ENCODE peak calls at places on chromosomes 12 and 14, in nine cellular contexts. U is HepG2, Z is left ventricle myocardium inferior, L is neural progenitor cell, S is GM23338, V is GM12878, B is AG04450, A is cardiac muscle cell, C is Peyer's patch. K is an unnamed sample.
A peak's percentile ranks its signal among the peaks of the same experiment; 100 is the strongest.

GRCh38 chr14:65424531-65424930 is 12.0 kb downstream of the FUT8 start:
- DNase-seq in L (no peak), Z (no peak), V (no peak), U (no peak), S (no peak), A (no peak), B (no peak), C (no peak), K (no peak)

GRCh38 chr14:75711134-75711795 is 50.2 kb downstream of the TTLL5 start:
- DNase-seq in V (no peak), C (no peak), S (peak; percentile 61), U (peak; percentile 47), B (peak; percentile 37), Z (no peak), L (peak; percentile 59), A (peak; percentile 62), K (no peak)

GRCh38 chr12:69239922-69240624 is 704 bp downstream of the CPSF6 start:
- DNase-seq in L (peak; percentile 81), B (no peak), U (no peak), S (peak; percentile 75), A (peak; percentile 68), C (peak; percentile 76), V (no peak), Z (peak; percentile 43), K (no peak)

GRCh38 chr12:70365648-70366518 is at the start of gene KCNMB4:
- DNase-seq in S (peak; percentile 93), A (peak; percentile 87), B (no peak), Z (peak; percentile 64), U (peak; percentile 36), C (peak; percentile 77), L (peak; percentile 95), V (peak; percentile 7), K (no peak)

GRCh38 chr14:73255005-73255400 is 17.7 kb downstream of the PAPLN start:
- DNase-seq in V (no peak), S (no peak), C (no peak), Z (no peak), B (no peak), A (no peak), L (no peak), U (no peak), K (no peak)

GRCh38 chr12:121330195-121330594 is 22.0 kb downstream of the ANAPC5 start:
- DNase-seq in L (no peak), B (no peak), V (no peak), A (no peak), U (no peak), Z (no peak), S (no peak), C (no peak), K (no peak)

GRCh38 chr14:61177279-61178225 is 103.6 kb downstream of the TMEM30B start:
- DNase-seq in S (peak; percentile 49), Z (no peak), V (no peak), A (no peak), L (no peak), C (no peak), B (no peak), U (no peak), K (no peak)

GRCh38 chr14:20530771-20531571 is 25.6 kb downstream of the RNASE10 start:
- DNase-seq in C (peak; percentile 93), L (peak; percentile 86), Z (peak; percentile 56), S (peak; percentile 93), U (peak; percentile 75), V (peak; percentile 21), A (peak; percentile 70), B (peak; percentile 50), K (peak; percentile 21)

GRCh38 chr14:62373889-62374394 is 611.7 kb downstream of the SNAPC1 start:
- DNase-seq in U (no peak), C (no peak), V (no peak), A (no peak), B (no peak), L (no peak), Z (no peak), S (no peak), K (no peak)

GRCh38 chr14:54776361-54777001 is 126.1 kb downstream of the GCH1 start:
- DNase-seq in L (no peak), C (peak; percentile 83), V (peak; percentile 24), Z (peak; percentile 70), B (peak; percentile 15), S (no peak), A (peak; percentile 41), U (no peak), K (no peak)

GRCh38 chr14:100417466-100417865 is 94.3 kb downstream of the SLC25A47 start:
- DNase-seq in Z (no peak), V (no peak), C (peak; percentile 80), L (peak; percentile 84), S (peak; percentile 86), U (peak; percentile 55), B (peak; percentile 87), A (peak; percentile 64), K (peak; percentile 90)

GRCh38 chr14:102295301-102295700 is 9.7 kb downstream of the MOK start:
- DNase-seq in C (no peak), B (no peak), Z (no peak), U (no peak), L (no peak), A (no peak), V (no peak), S (no peak), K (no peak)

GRCh38 chr12:22480016-22480415 is 64.3 kb downstream of the C2CD5 start:
- DNase-seq in C (no peak), A (peak; percentile 6), L (no peak), V (no peak), Z (no peak), U (no peak), B (no peak), S (no peak), K (no peak)

GRCh38 chr12:22477894-22478287 is 66.5 kb downstream of the C2CD5 start:
- DNase-seq in B (no peak), S (no peak), V (no peak), U (no peak), Z (no peak), L (no peak), C (no peak), A (no peak), K (no peak)

GRCh38 chr12:22477166-22477893 is 67.0 kb downstream of the C2CD5 start:
- DNase-seq in S (no peak), U (no peak), C (no peak), V (no peak), A (no peak), L (no peak), B (peak; percentile 32), Z (no peak), K (peak; percentile 18)

GRCh38 chr12:22481557-22482104 is 62.7 kb downstream of the C2CD5 start:
- DNase-seq in L (no peak), A (no peak), U (no peak), V (no peak), Z (no peak), S (no peak), B (no peak), C (no peak), K (no peak)
- H3K4me3 ChIP-seq in L (no peak overlapping the region), A (no peak overlapping the region), U (no peak overlapping the region), V (no peak overlapping the region), Z (no peak overlapping the region), S (no peak overlapping the region), B (no peak overlapping the region), C (no peak overlapping the region), K (no peak overlapping the region)

DNA sequence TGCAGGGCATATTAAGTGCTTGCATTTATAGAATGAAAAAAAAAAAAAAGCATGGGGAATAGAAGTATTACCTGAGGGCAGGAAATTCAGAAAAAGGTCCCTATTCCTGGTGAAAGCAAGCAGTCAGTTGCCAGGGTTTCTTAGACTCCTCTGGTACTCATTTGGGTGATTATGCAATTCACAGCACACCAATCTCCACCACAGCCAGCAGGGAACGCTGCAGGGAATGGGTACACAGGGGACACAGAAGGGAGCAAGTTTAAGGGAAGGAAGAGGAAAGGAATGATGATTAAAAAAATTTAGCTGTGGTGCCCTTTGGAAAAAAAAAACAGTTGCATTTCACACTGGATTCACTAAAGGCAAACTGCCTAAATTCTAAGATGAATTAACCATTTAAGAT is 14.2 kb downstream of the BLTP3B start:
- DNase-seq in V (no peak), Z (peak; percentile 33), S (peak; percentile 82), B (no peak), U (peak; percentile 39), A (no peak), C (no peak), L (peak; percentile 55), K (no peak)
- TF ChIP-seq CTCF in V (peak; percentile 21), Z (peak; percentile 46), S (peak; percentile 79), B (peak; percentile 42), U (peak; percentile 68), A (peak; percentile 53), C (no peak), L (peak; percentile 51), K (peak; percentile 45)

GRCh38 chr12:48184549-48184922 is 1.1 kb downstream of the CCDC184 start:
- DNase-seq in V (no peak), A (no peak), B (no peak), U (no peak), Z (no peak), C (no peak), L (peak; percentile 20), S (peak; percentile 34), K (no peak)

GRCh38 chr12:48183091-48183875 is at the start of gene CCDC184:
- DNase-seq in A (peak; percentile 62), B (no peak), L (peak; percentile 94), Z (peak; percentile 59), U (no peak), S (peak; percentile 95), V (peak; percentile 24), C (peak; percentile 87), K (no peak)

GRCh38 chr12:48185181-48185919 is 1.9 kb downstream of the CCDC184 start:
- DNase-seq in A (no peak), Z (no peak), U (no peak), L (peak; percentile 52), S (peak; percentile 86), B (no peak), C (no peak), V (no peak), K (no peak)

GRCh38 chr12:48182659-48183058 is 785 bp upstream of the CCDC184 start:
- DNase-seq in B (no peak), A (no peak), U (no peak), C (no peak), V (no peak), Z (no peak), L (no peak), S (no peak), K (no peak)

GRCh38 chr12:48183876-48184548 is 568 bp downstream of the CCDC184 start:
- DNase-seq in A (no peak), Z (no peak), U (no peak), V (no peak), C (no peak), B (no peak), S (peak; percentile 54), L (peak; percentile 64), K (no peak)
- H3K27me3 ChIP-seq in A (peaks cover 93% of the 10 kb centered on the region), Z (peaks cover 69% of the 10 kb centered on the region), U (peaks cover 63% of the 10 kb centered on the region), V (peaks cover 12% of the 10 kb centered on the region), C (no peaks in the 10 kb centered on the region), B (peaks cover 58% of the 10 kb centered on the region), S (peaks cover 72% of the 10 kb centered on the region), L (peaks cover 73% of the 10 kb centered on the region), K (peaks cover 44% of the 10 kb centered on the region)

GRCh38 chr12:15997910-15998309 is 86.8 kb downstream of the DERA start:
- DNase-seq in Z (no peak), V (no peak), U (no peak), C (no peak), B (no peak), L (no peak), A (no peak), S (no peak), K (no peak)

GRCh38 chr12:15996948-15997347 is 85.8 kb downstream of the DERA start:
- DNase-seq in C (no peak), L (no peak), Z (no peak), A (no peak), U (no peak), V (no peak), B (no peak), S (no peak), K (no peak)

GRCh38 chr12:15995801-15996200 is 84.7 kb downstream of the DERA start:
- DNase-seq in Z (no peak), B (no peak), U (no peak), C (no peak), S (no peak), L (no peak), V (no peak), A (no peak), K (no peak)

GRCh38 chr12:15996254-15996653 is 85.1 kb downstream of the DERA start:
- DNase-seq in B (no peak), Z (no peak), U (no peak), L (no peak), A (peak; percentile 37), C (peak; percentile 55), V (no peak), S (peak; percentile 50), K (no peak)
- H3K4me3 ChIP-seq in B (no peak overlapping the region), Z (no peak overlapping the region), U (no peak overlapping the region), L (no peak overlapping the region), A (no peak overlapping the region), C (no peak overlapping the region), V (no peak overlapping the region), S (no peak overlapping the region), K (no peak overlapping the region)